ENCODE peak calls at places on chromosomes 1 and 21, in four cellular contexts. D is kidney glomerular epithelial cell; X is stimulated activated naive CD8-positive, alpha-beta T cell treated with anti-CD3 and anti-CD28 coated beads, Interleukin-15, Interleukin-2, amounts not matched to agents 100 U/mL and 50 U/mL, for 24 hours; F is renal cortical epithelial cell. Y is an unnamed sample.

GRCh38 chr1:171596705-171597104 is 25.3 kb upstream of the MYOCOS start:
- DNase-seq in F (peak), X (no peak), D (no peak), Y (no peak)

GRCh38 chr1:7783178-7783711 is 846 bp upstream of the PER3 start:
- DNase-seq in D (no peak), F (no peak), X (peak), Y (peak)

GRCh38 chr1:202834771-202835547 is 24.2 kb downstream of the PCAT6 start:
- DNase-seq in X (peak), D (no peak), F (no peak), Y (no peak)

GRCh38 chr1:26887125-26887524 is 3.0 kb downstream of the GPN2 start:
- DNase-seq in X (no peak), D (peak), F (peak), Y (no peak)

GRCh38 chr1:27430903-27431653 is 38.7 kb downstream of the GPR3 start:
- DNase-seq in D (peak), X (no peak), F (no peak), Y (no peak)

GRCh38 chr1:1554550-1554925 is 14.1 kb upstream of the TMEM240 start:
- DNase-seq in F (no peak), X (no peak), D (no peak), Y (no peak)

GRCh38 chr1:209790286-209791193 is 6.2 kb upstream of the C1orf74 start:
- DNase-seq in F (no peak), X (no peak), D (no peak), Y (no peak)

GRCh38 chr1:153288634-153289275 is 24.0 kb downstream of the PGLYRP3 start:
- DNase-seq in X (peak), D (no peak), F (no peak), Y (peak)

GRCh38 chr1:56215086-56215485 is 364.3 kb downstream of the PLPP3 start:
- DNase-seq in F (no peak), X (no peak), D (no peak), Y (no peak)

GRCh38 chr21:29077651-29078090 is 4.2 kb upstream of the CCT8 start:
- DNase-seq in F (no peak), D (peak), X (peak), Y (no peak)

GRCh38 chr1:11318982-11319381 is 46.0 kb downstream of the UBIAD1 start:
- DNase-seq in D (no peak), X (no peak), F (no peak), Y (peak)

GRCh38 chr1:63674865-63675815 is 81.9 kb downstream of the PGM1 start:
- DNase-seq in F (peak), D (no peak), X (no peak), Y (no peak)

GRCh38 chr1:175443332-175443731 is 250.8 kb upstream of the KIAA0040 start:
- DNase-seq in X (no peak), D (no peak), F (no peak), Y (no peak)

GRCh38 chr21:26795866-26796329 is 49.3 kb downstream of the ADAMTS1 start:
- DNase-seq in X (no peak), F (peak), D (peak), Y (no peak)

GRCh38 chr1:244705268-244706234 is 52.6 kb downstream of the DESI2 start:
- DNase-seq in X (no peak), F (no peak), D (no peak), Y (no peak)

GRCh38 chr1:47222476-47222875 is 9.5 kb downstream of the TAL1 start:
- DNase-seq in F (no peak), X (no peak), D (no peak), Y (no peak)

GRCh38 chr1:192401832-192402231 is 85.0 kb downstream of the RGS21 start:
- DNase-seq in F (peak), X (no peak), D (no peak), Y (no peak)

Y was measured in H9.